ENCODE peak calls at places on chromosome 10, in four cellular contexts. R, F, U and X are unnamed samples.

GRCh38 chr10:93235686-93236085 is 162.0 kb downstream of the CYP26A1 start:
- DNase-seq in R (peak; percentile 92), F (no peak), U (peak; percentile 63), X (no peak)

GRCh38 chr10:97888641-97889262 is 39.1 kb downstream of the GOLGA7B start:
- DNase-seq in R (peak; percentile 67), U (peak; percentile 59), F (no peak), X (peak; percentile 72)

GRCh38 chr10:130027716-130028464 is 63.8 kb upstream of the EBF3 start:
- DNase-seq in F (no peak), U (no peak), R (no peak), X (no peak)

GRCh38 chr10:116729243-116729642 is 13.1 kb downstream of the HSPA12A start:
- DNase-seq in R (no peak), U (no peak), F (no peak), X (no peak)

GRCh38 chr10:104333037-104333727 is 5.1 kb downstream of the ITPRIP start:
- DNase-seq in F (no peak), U (no peak), R (peak; percentile 25), X (no peak)

GRCh38 chr10:119750391-119751230 is 24.8 kb downstream of the INPP5F start:
- DNase-seq in R (peak; percentile 80), F (peak; percentile 40), U (peak; percentile 79), X (peak; percentile 55)

GRCh38 chr10:26454891-26455290 is 16.8 kb downstream of the APBB1IP start:
- DNase-seq in F (no peak), R (no peak), U (no peak), X (no peak)

GRCh38 chr10:79191951-79192676 is 123.3 kb downstream of the ZMIZ1 start:
- DNase-seq in R (no peak), F (no peak), U (no peak), X (no peak)

GRCh38 chr10:120981601-120982381 is 130.6 kb downstream of the WDR11 start:
- DNase-seq in U (no peak), F (no peak), R (no peak), X (no peak)

GRCh38 chr10:49010831-49011230 is 71.2 kb upstream of the LRRC18 start:
- DNase-seq in U (no peak), R (no peak), F (no peak), X (no peak)

GRCh38 chr10:5488272-5489161 is 10.9 kb downstream of the CALML5 start:
- DNase-seq in R (no peak), F (peak; percentile 91), U (no peak), X (peak; percentile 21)

GRCh38 chr10:116127296-116127695 is 145.7 kb downstream of the GFRA1 start:
- DNase-seq in R (no peak), F (no peak), U (no peak), X (no peak)

GRCh38 chr10:6102128-6102527 is 13.3 kb downstream of the RBM17 start:
- DNase-seq in U (no peak), F (peak; percentile 59), R (no peak), X (no peak)

GRCh38 chr10:11164806-11165590 is 147.3 kb downstream of the CELF2 start:
- DNase-seq in F (peak; percentile 60), U (peak; percentile 61), R (peak; percentile 94), X (no peak)

GRCh38 chr10:6579193-6579903 is 728 bp downstream of the PRKCQ start:
- DNase-seq in R (no peak), F (no peak), U (no peak), X (no peak)

GRCh38 chr10:49613160-49613881 is 516 bp upstream of the CHAT start:
- DNase-seq in R (no peak), U (no peak), F (no peak), X (no peak)

GRCh38 chr10:124043310-124044142 is 49.9 kb downstream of the CHST15 start:
- DNase-seq in R (no peak), U (no peak), F (no peak), X (no peak)

GRCh38 chr10:89224697-89225443 is 17.8 kb upstream of the CH25H start:
- DNase-seq in R (no peak), U (no peak), F (no peak), X (no peak)

GRCh38 chr10:31118561-31118960 is 86.9 kb upstream of the ZNF438 start:
- DNase-seq in F (no peak), R (no peak), U (peak; percentile 41), X (peak; percentile 20)

GRCh38 chr10:43362191-43362839 is 9.1 kb upstream of the FXYD4 start:
- DNase-seq in U (peak; percentile 15), R (peak; percentile 73), F (peak; percentile 97), X (peak; percentile 95)

GRCh38 chr10:49700997-49701396 is 21.5 kb downstream of the C10orf53 start:
- DNase-seq in R (no peak), U (no peak), F (no peak), X (no peak)

GRCh38 chr10:108970016-108970415 is 953.3 kb downstream of the XPNPEP1 start:
- DNase-seq in F (no peak), R (peak; percentile 30), U (peak; percentile 3), X (no peak)

GRCh38 chr10:45374451-45375052 is 536 bp downstream of the ALOX5 start:
- DNase-seq in U (no peak), R (no peak), F (no peak), X (peak; percentile 43)

GRCh38 chr10:87058171-87058570 is 36.5 kb downstream of the GLUD1 start:
- DNase-seq in R (no peak), U (no peak), F (no peak), X (no peak)

GRCh38 chr10:70932415-70933196 is 44.2 kb upstream of the PCBD1 start:
- DNase-seq in F (no peak), U (no peak), R (no peak), X (no peak)

GRCh38 chr10:18260308-18260971 is 120.2 kb downstream of the CACNB2 start:
- DNase-seq in R (no peak), U (no peak), F (no peak), X (no peak)

GRCh38 chr10:47044741-47045140 is 133.5 kb downstream of the PTPN20 start:
- DNase-seq in R (no peak), F (no peak), U (no peak), X (no peak)

GRCh38 chr10:91300011-91300575 is 79.6 kb downstream of the PCGF5 start:
- DNase-seq in U (no peak), F (no peak), R (no peak), X (no peak)

GRCh38 chr10:91298224-91298862 is 77.9 kb downstream of the PCGF5 start:
- DNase-seq in U (peak; percentile 63), R (peak; percentile 76), F (peak; percentile 82), X (peak; percentile 71)

GRCh38 chr10:91294134-91294906 is 73.9 kb downstream of the PCGF5 start:
- DNase-seq in R (no peak), F (no peak), U (no peak), X (no peak)

GRCh38 chr10:91295346-91295745 is 74.9 kb downstream of the PCGF5 start:
- DNase-seq in U (no peak), R (no peak), F (no peak), X (no peak)

DNA sequence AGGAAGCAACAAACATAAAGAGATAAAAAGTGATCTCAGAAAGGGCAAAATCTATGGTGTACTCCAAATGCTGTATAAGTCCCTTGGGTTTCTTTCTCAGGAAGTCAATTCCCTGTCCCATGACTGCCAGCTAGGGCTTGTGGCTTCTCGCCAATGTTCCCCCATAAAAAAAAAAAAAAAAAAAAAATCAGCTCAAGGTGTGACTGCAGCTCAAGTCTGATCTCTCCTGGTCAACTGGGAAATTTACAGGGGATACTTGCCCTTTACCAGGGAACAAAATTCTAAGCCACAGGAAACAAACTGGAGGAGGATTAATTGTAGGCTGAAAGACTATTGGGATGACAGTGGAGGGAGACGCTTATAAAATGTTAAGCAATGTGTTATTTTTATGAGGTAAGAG is 76.0 kb downstream of the PCGF5 start:
- DNase-seq in R (peak; percentile 52), U (no peak), F (no peak), X (no peak)
- TF ChIP-seq CTCF in R (peak; percentile 42), U (peak; percentile 60), F (no peak), X (no peak)

GRCh38 chr10:14185501-14186045 is 145.2 kb downstream of the FRMD4A start:
- DNase-seq in R (peak; percentile 43), U (peak; percentile 73), F (no peak), X (no peak)
- TF ChIP-seq CTCF in R (no peak), U (no peak), F (no peak), X (no peak)

DNA sequence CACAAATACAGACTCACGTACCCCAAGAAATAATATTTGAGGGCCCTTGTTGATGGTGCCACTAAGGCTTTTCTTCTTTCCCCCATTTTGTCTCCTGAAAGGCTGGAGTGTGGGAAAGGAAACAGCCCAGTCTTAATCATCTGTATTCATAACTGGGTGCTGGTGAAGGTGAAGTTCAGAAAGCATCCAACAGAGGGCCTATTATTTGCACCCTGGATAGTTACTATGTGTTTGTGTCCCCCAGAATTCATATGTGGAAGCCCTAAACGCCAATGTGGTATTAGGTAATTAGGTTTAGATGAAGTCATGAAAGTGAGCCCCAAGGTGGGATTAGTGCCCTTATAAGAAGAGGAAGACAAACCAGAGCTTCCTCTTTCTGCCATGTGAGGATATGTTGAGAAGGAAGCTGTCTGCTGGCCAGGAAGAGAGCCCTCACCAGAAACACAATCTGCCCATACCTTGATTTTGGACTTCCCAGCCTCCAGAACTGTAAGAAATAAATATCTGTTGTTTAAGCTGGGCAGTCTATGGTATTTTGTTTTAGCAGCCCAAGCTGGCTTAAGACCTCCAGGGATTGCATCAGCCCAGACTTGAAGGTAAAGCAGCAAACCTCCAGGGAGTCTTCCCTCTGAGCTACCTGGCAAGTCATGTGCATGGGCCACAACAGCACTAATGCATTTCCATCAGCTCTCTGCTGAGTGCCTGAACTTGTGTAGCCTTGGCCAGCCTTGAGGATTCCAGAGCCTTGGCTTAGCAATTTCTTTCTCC is 90.0 kb upstream of the ADRB1 start:
- DNase-seq in R (no peak), F (no peak), U (no peak), X (no peak)
- TF ChIP-seq CTCF in R (peak; percentile 30), F (no peak), U (peak; percentile 63), X (no peak)

DNA sequence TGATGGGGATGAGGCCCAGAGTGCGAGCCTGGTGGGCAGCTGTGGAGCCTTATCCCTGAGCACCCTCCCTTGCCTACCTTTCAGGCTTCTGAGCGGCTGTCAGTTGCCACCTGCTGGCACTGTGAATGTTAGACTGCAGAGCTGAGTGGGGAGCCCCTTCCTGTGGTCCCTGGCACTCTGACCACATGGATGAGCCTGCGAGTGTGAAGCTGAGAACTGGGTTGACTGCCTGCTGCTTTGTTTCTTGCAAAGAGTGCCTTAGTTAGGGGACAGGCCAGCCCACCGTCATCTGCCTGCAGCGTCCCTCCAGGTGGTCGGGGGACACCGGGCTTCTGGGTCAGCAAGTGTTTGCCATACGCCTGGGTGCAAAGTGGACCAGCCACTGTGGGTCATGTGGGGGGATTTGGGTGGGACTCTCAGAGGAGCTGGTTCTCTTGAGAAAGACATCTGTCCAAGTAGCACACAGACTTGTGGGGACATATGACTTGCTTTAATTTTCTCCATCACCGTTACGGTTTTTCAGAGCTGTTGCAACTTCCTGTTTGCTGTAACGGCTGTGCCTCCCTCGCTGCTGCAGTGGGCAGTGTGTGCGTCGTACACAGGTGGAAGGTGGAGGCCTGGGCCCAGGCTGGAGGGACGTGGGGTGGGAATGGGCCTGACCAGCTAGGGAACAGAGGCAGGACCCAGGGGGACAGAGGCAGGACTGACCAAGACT is 13.7 kb downstream of the INPP5A start:
- DNase-seq in F (peak; percentile 27), R (no peak), U (no peak), X (no peak)
- TF ChIP-seq CTCF in F (no peak), R (no peak), U (no peak), X (no peak)

GRCh38 chr10:110969183-110969582 is 49.8 kb downstream of the SHOC2 start:
- DNase-seq in U (no peak), F (no peak), R (no peak), X (no peak)
- TF ChIP-seq CTCF in U (no peak), F (no peak), R (no peak), X (no peak)

DNA sequence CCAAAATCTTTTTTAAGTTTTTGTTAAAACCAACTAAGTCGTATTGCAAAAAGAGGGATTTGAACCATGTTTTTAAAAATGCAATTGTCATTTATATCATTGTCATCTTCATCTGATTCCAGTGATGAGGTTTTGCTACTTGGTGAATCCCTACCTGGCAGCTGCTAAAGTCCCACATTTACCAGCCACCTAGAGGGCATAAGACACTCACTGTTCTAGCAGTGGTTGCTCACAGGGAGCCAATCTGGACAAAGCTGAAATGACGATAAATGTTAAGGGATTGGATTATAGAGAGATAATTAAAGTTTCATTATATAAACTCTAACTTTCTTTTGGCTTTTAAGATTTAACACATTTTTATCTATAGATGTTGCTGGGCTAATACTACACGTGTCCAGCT is 18.7 kb downstream of the KIFBP start:
- DNase-seq in R (no peak), F (no peak), U (no peak), X (no peak)
- TF ChIP-seq CTCF in R (no peak), F (no peak), U (no peak), X (no peak)